ENCODE peak calls at places on chromosomes 5 and 9, in seven cellular contexts. One of them, this sample, is unnamed.

GRCh38 chr5:114909424-114909823 is 260.3 kb downstream of the TRIM36 start:
- DNase-seq in tibial nerve: no peak
- DNase-seq in BJ: no peak
- DNase-seq in tibial artery: no peak
- DNase-seq in cardiac muscle cell: no peak
- DNase-seq in CD8-positive, alpha-beta T cell: no peak
- DNase-seq in endothelial cell of umbilical vein: no peak
- DNase-seq in this sample: no peak

GRCh38 chr5:62720036-62720441 is 141.4 kb downstream of the LRRC70 start:
- DNase-seq in tibial nerve: no peak
- DNase-seq in BJ: no peak
- DNase-seq in tibial artery: no peak
- DNase-seq in cardiac muscle cell: peak
- DNase-seq in CD8-positive, alpha-beta T cell: no peak
- DNase-seq in endothelial cell of umbilical vein: peak
- DNase-seq in this sample: peak

GRCh38 chr5:127723571-127723970 is 20.4 kb downstream of the CCDC192 start:
- DNase-seq in tibial nerve: peak
- DNase-seq in BJ: no peak
- DNase-seq in tibial artery: peak
- DNase-seq in cardiac muscle cell: no peak
- DNase-seq in CD8-positive, alpha-beta T cell: no peak
- DNase-seq in endothelial cell of umbilical vein: peak
- DNase-seq in this sample: no peak

GRCh38 chr9:128285033-128285784 is 9.1 kb downstream of the SWI5 start:
- DNase-seq in tibial nerve: no peak
- DNase-seq in BJ: no peak
- DNase-seq in tibial artery: no peak
- DNase-seq in cardiac muscle cell: no peak
- DNase-seq in CD8-positive, alpha-beta T cell: no peak
- DNase-seq in endothelial cell of umbilical vein: no peak
- DNase-seq in this sample: no peak

GRCh38 chr9:22447607-22448305 is 1.1 kb downstream of the DMRTA1 start:
- DNase-seq in tibial nerve: no peak
- DNase-seq in BJ: no peak
- DNase-seq in tibial artery: no peak
- DNase-seq in cardiac muscle cell: peak
- DNase-seq in CD8-positive, alpha-beta T cell: no peak
- DNase-seq in endothelial cell of umbilical vein: peak
- DNase-seq in this sample: no peak

GRCh38 chr5:160968480-160968879 is 116.5 kb upstream of the ATP10B start:
- DNase-seq in tibial nerve: no peak
- DNase-seq in BJ: no peak
- DNase-seq in tibial artery: no peak
- DNase-seq in cardiac muscle cell: no peak
- DNase-seq in CD8-positive, alpha-beta T cell: no peak
- DNase-seq in endothelial cell of umbilical vein: no peak
- DNase-seq in this sample: no peak

GRCh38 chr9:87237337-87237736 is 260.3 kb upstream of the DAPK1 start:
- DNase-seq in tibial nerve: no peak
- DNase-seq in BJ: no peak
- DNase-seq in tibial artery: no peak
- DNase-seq in cardiac muscle cell: no peak
- DNase-seq in CD8-positive, alpha-beta T cell: no peak
- DNase-seq in endothelial cell of umbilical vein: no peak
- DNase-seq in this sample: no peak

GRCh38 chr5:14190194-14191164 is 47.3 kb downstream of the TRIO start:
- DNase-seq in tibial nerve: no peak
- DNase-seq in BJ: peak
- DNase-seq in tibial artery: peak
- DNase-seq in cardiac muscle cell: no peak
- DNase-seq in CD8-positive, alpha-beta T cell: no peak
- DNase-seq in endothelial cell of umbilical vein: peak
- DNase-seq in this sample: no peak

GRCh38 chr9:101458955-101459631 is 23.5 kb upstream of the ALDOB start:
- DNase-seq in tibial nerve: peak
- DNase-seq in BJ: peak
- DNase-seq in tibial artery: no peak
- DNase-seq in cardiac muscle cell: peak
- DNase-seq in CD8-positive, alpha-beta T cell: no peak
- DNase-seq in endothelial cell of umbilical vein: peak
- DNase-seq in this sample: peak

GRCh38 chr5:130109152-130109551 is 204.9 kb downstream of the CHSY3 start:
- DNase-seq in tibial nerve: no peak
- DNase-seq in BJ: no peak
- DNase-seq in tibial artery: no peak
- DNase-seq in cardiac muscle cell: peak
- DNase-seq in CD8-positive, alpha-beta T cell: no peak
- DNase-seq in endothelial cell of umbilical vein: peak
- DNase-seq in this sample: peak

GRCh38 chr9:37999501-38000189 is 69.4 kb downstream of the SHB start:
- DNase-seq in tibial nerve: no peak
- DNase-seq in BJ: no peak
- DNase-seq in tibial artery: no peak
- DNase-seq in cardiac muscle cell: no peak
- DNase-seq in CD8-positive, alpha-beta T cell: no peak
- DNase-seq in endothelial cell of umbilical vein: no peak
- DNase-seq in this sample: no peak

GRCh38 chr5:91077623-91078022 is 305.5 kb downstream of the ARRDC3 start:
- DNase-seq in tibial nerve: no peak
- DNase-seq in BJ: no peak
- DNase-seq in tibial artery: no peak
- DNase-seq in cardiac muscle cell: no peak
- DNase-seq in CD8-positive, alpha-beta T cell: no peak
- DNase-seq in endothelial cell of umbilical vein: no peak
- DNase-seq in this sample: no peak

GRCh38 chr5:117454716-117455212 is 880.1 kb upstream of the SEMA6A start:
- DNase-seq in tibial nerve: peak
- DNase-seq in BJ: no peak
- DNase-seq in tibial artery: peak
- DNase-seq in cardiac muscle cell: peak
- DNase-seq in CD8-positive, alpha-beta T cell: no peak
- DNase-seq in endothelial cell of umbilical vein: no peak
- DNase-seq in this sample: peak

GRCh38 chr5:932628-933250 is 40.1 kb downstream of the TRIP13 start:
- DNase-seq in tibial nerve: no peak
- DNase-seq in BJ: no peak
- DNase-seq in tibial artery: peak
- DNase-seq in cardiac muscle cell: no peak
- DNase-seq in CD8-positive, alpha-beta T cell: no peak
- DNase-seq in endothelial cell of umbilical vein: no peak
- DNase-seq in this sample: peak

GRCh38 chr5:15124461-15124860 is 252.9 kb upstream of the ANKH start:
- DNase-seq in tibial nerve: no peak
- DNase-seq in BJ: no peak
- DNase-seq in tibial artery: no peak
- DNase-seq in cardiac muscle cell: no peak
- DNase-seq in CD8-positive, alpha-beta T cell: no peak
- DNase-seq in endothelial cell of umbilical vein: no peak
- DNase-seq in this sample: no peak

GRCh38 chr9:126885089-126885753 is 24.8 kb downstream of the ZBTB34 start:
- DNase-seq in tibial nerve: no peak
- DNase-seq in BJ: no peak
- DNase-seq in tibial artery: no peak
- DNase-seq in cardiac muscle cell: peak
- DNase-seq in CD8-positive, alpha-beta T cell: no peak
- DNase-seq in endothelial cell of umbilical vein: peak
- DNase-seq in this sample: no peak

DNA sequence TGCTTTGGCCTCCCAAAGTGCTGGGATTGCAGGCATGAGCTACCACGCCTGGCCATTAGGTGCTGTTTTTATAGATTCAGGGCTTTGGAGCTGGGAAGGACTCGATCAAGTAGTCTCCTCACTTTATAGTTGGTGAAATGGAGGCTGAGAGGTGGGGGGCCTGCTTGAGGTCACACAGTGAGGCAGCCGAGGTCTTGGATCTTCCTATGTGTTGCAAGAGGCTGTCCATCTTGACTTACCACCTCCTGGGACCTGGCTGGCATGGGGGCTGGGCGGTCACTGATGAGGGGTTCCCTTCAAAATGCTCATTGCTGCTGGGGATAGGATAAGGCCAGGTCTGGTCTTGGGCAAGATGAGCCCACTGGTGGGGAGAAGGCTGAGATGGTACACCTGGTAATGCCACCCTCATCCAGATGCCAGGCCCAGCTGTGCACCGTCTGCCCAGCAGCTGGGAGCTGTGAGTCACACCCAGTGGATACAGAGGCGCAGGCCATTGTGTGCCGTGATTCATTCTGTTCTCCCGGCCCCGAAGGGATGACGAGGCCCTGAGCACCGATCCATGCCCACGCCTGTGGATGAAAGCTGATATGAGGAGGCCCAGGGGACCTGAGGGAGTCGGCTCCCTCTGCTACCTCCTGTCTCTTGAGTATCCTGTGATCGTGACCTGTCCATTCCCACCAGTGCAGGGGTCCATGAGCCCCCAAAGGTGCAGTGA is 10.5 kb upstream of the NDST1 start:
- DNase-seq in tibial nerve: peak
- DNase-seq in BJ: peak
- DNase-seq in tibial artery: peak
- DNase-seq in cardiac muscle cell: no peak
- DNase-seq in CD8-positive, alpha-beta T cell: no peak
- DNase-seq in endothelial cell of umbilical vein: peak
- DNase-seq in this sample: no peak
- H3K4me3 ChIP-seq in tibial nerve: no peak
- H3K4me3 ChIP-seq in BJ: no peak
- H3K4me3 ChIP-seq in tibial artery: peak
- H3K4me3 ChIP-seq in cardiac muscle cell: no peak
- H3K4me3 ChIP-seq in CD8-positive, alpha-beta T cell: no peak
- H3K4me3 ChIP-seq in endothelial cell of umbilical vein: no peak
- H3K4me3 ChIP-seq in this sample: no peak

GRCh38 chr5:172642511-172642910 is 1.4 kb downstream of the NEURL1B start:
- DNase-seq in tibial nerve: no peak
- DNase-seq in BJ: no peak
- DNase-seq in tibial artery: no peak
- DNase-seq in cardiac muscle cell: no peak
- DNase-seq in CD8-positive, alpha-beta T cell: no peak
- DNase-seq in endothelial cell of umbilical vein: no peak
- DNase-seq in this sample: no peak

GRCh38 chr5:172640822-172641358 is at the start of gene NEURL1B:
- DNase-seq in tibial nerve: peak
- DNase-seq in BJ: no peak
- DNase-seq in tibial artery: peak
- DNase-seq in cardiac muscle cell: peak
- DNase-seq in CD8-positive, alpha-beta T cell: no peak
- DNase-seq in endothelial cell of umbilical vein: peak
- DNase-seq in this sample: peak

GRCh38 chr5:172640139-172640538 is 924 bp upstream of the NEURL1B start:
- DNase-seq in tibial nerve: no peak
- DNase-seq in BJ: no peak
- DNase-seq in tibial artery: no peak
- DNase-seq in cardiac muscle cell: no peak
- DNase-seq in CD8-positive, alpha-beta T cell: no peak
- DNase-seq in endothelial cell of umbilical vein: no peak
- DNase-seq in this sample: no peak

GRCh38 chr5:172642046-172642409 is 965 bp downstream of the NEURL1B start:
- DNase-seq in tibial nerve: no peak
- DNase-seq in BJ: no peak
- DNase-seq in tibial artery: no peak
- DNase-seq in cardiac muscle cell: peak
- DNase-seq in CD8-positive, alpha-beta T cell: no peak
- DNase-seq in endothelial cell of umbilical vein: no peak
- DNase-seq in this sample: no peak

GRCh38 chr5:172641359-172642045 is 439 bp downstream of the NEURL1B start:
- DNase-seq in tibial nerve: no peak
- DNase-seq in BJ: no peak
- DNase-seq in tibial artery: no peak
- DNase-seq in cardiac muscle cell: peak
- DNase-seq in CD8-positive, alpha-beta T cell: no peak
- DNase-seq in endothelial cell of umbilical vein: no peak
- DNase-seq in this sample: no peak
- TF ChIP-seq CTCF in tibial nerve: peak
- TF ChIP-seq CTCF in BJ: peak
- TF ChIP-seq CTCF in tibial artery: no peak
- TF ChIP-seq CTCF in cardiac muscle cell: peak
- TF ChIP-seq CTCF in CD8-positive, alpha-beta T cell: no peak
- TF ChIP-seq CTCF in endothelial cell of umbilical vein: no peak
- TF ChIP-seq CTCF in this sample: no peak

GRCh38 chr5:174843263-174844250 is 119.2 kb downstream of the MSX2 start:
- DNase-seq in tibial nerve: no peak
- DNase-seq in BJ: no peak
- DNase-seq in tibial artery: no peak
- DNase-seq in cardiac muscle cell: no peak
- DNase-seq in CD8-positive, alpha-beta T cell: no peak
- DNase-seq in endothelial cell of umbilical vein: no peak
- DNase-seq in this sample: no peak
- H3K4me3 ChIP-seq in tibial nerve: no peak
- H3K4me3 ChIP-seq in BJ: no peak
- H3K4me3 ChIP-seq in tibial artery: no peak
- H3K4me3 ChIP-seq in cardiac muscle cell: no peak
- H3K4me3 ChIP-seq in CD8-positive, alpha-beta T cell: no peak
- H3K4me3 ChIP-seq in endothelial cell of umbilical vein: no peak
- H3K4me3 ChIP-seq in this sample: no peak

GRCh38 chr5:136063778-136064465 is 35.1 kb downstream of the TGFBI start:
- DNase-seq in tibial nerve: no peak
- DNase-seq in BJ: no peak
- DNase-seq in tibial artery: no peak
- DNase-seq in cardiac muscle cell: no peak
- DNase-seq in CD8-positive, alpha-beta T cell: no peak
- DNase-seq in endothelial cell of umbilical vein: no peak
- DNase-seq in this sample: no peak

GRCh38 chr5:136065588-136065987 is 36.8 kb downstream of the TGFBI start:
- DNase-seq in tibial nerve: no peak
- DNase-seq in BJ: no peak
- DNase-seq in tibial artery: no peak
- DNase-seq in cardiac muscle cell: no peak
- DNase-seq in CD8-positive, alpha-beta T cell: no peak
- DNase-seq in endothelial cell of umbilical vein: no peak
- DNase-seq in this sample: no peak

GRCh38 chr5:136067422-136067821 is 38.6 kb downstream of the TGFBI start:
- DNase-seq in tibial nerve: no peak
- DNase-seq in BJ: no peak
- DNase-seq in tibial artery: no peak
- DNase-seq in cardiac muscle cell: no peak
- DNase-seq in CD8-positive, alpha-beta T cell: no peak
- DNase-seq in endothelial cell of umbilical vein: no peak
- DNase-seq in this sample: no peak

GRCh38 chr5:136064510-136064909 is 35.7 kb downstream of the TGFBI start:
- DNase-seq in tibial nerve: no peak
- DNase-seq in BJ: no peak
- DNase-seq in tibial artery: no peak
- DNase-seq in cardiac muscle cell: no peak
- DNase-seq in CD8-positive, alpha-beta T cell: no peak
- DNase-seq in endothelial cell of umbilical vein: no peak
- DNase-seq in this sample: no peak

DNA sequence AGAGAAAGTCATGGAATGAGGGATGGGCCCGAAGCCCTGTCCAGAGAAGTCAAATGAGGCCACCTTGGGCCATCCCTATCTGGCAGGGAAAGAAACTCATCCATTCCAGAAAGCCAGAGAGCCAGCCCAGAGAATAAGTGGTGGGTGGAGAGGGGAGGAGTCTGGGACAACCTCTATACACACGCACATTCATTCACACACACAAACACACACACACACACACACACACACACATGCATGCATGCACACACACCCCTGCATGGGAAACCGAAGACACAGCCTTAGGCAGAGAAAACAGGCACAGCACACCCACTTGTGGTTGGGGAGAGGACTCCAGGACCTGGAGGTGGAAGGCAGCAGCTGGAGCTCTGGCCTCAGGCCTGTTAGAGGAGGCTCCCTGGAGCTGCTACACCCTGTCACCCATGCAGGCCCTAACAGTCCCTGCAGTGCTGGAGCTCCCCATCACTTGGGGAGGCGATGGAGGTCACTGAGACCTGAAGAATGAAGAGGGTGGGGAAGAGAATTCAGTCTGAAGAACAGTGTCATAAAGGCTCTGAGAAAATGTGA is 38.0 kb downstream of the TGFBI start:
- DNase-seq in tibial nerve: no peak
- DNase-seq in BJ: no peak
- DNase-seq in tibial artery: no peak
- DNase-seq in cardiac muscle cell: no peak
- DNase-seq in CD8-positive, alpha-beta T cell: no peak
- DNase-seq in endothelial cell of umbilical vein: no peak
- DNase-seq in this sample: no peak
- TF ChIP-seq CTCF in tibial nerve: peak
- TF ChIP-seq CTCF in BJ: peak
- TF ChIP-seq CTCF in tibial artery: peak
- TF ChIP-seq CTCF in cardiac muscle cell: peak
- TF ChIP-seq CTCF in CD8-positive, alpha-beta T cell: no peak
- TF ChIP-seq CTCF in endothelial cell of umbilical vein: no peak
- TF ChIP-seq CTCF in this sample: no peak